ENCODE peak calls at places on chromosomes 12 and 14, in seven cellular contexts. One of them, this sample, is unnamed.

GRCh38 chr12:2082321-2082720 is 29.5 kb downstream of the CACNA1C start:
- DNase-seq in HepG2: no peak
- DNase-seq in H1: no peak
- DNase-seq in GM12878: no peak
- DNase-seq in K562: no peak
- DNase-seq in SK-N-SH: no peak
- DNase-seq in HCT116: no peak
- DNase-seq in this sample: no peak

GRCh38 chr14:104240426-104241157 is 102.2 kb downstream of the KIF26A start:
- DNase-seq in GM12878: no peak
- DNase-seq in HCT116: no peak
- DNase-seq in HepG2: no peak
- DNase-seq in SK-N-SH: peak
- DNase-seq in H1: no peak
- DNase-seq in K562: no peak
- DNase-seq in this sample: no peak

GRCh38 chr12:119181202-119181601 is 2.5 kb downstream of the HSPB8 start:
- DNase-seq in HCT116: no peak
- DNase-seq in SK-N-SH: no peak
- DNase-seq in H1: no peak
- DNase-seq in GM12878: no peak
- DNase-seq in K562: no peak
- DNase-seq in HepG2: no peak
- DNase-seq in this sample: no peak

GRCh38 chr12:52506858-52507715 is 13.1 kb downstream of the KRT5 start:
- DNase-seq in SK-N-SH: peak
- DNase-seq in K562: no peak
- DNase-seq in HepG2: peak
- DNase-seq in H1: no peak
- DNase-seq in HCT116: no peak
- DNase-seq in GM12878: no peak
- DNase-seq in this sample: peak

GRCh38 chr12:19014243-19014642 is 115.3 kb upstream of the PLEKHA5 start:
- DNase-seq in K562: no peak
- DNase-seq in GM12878: no peak
- DNase-seq in H1: no peak
- DNase-seq in HepG2: no peak
- DNase-seq in SK-N-SH: no peak
- DNase-seq in HCT116: no peak
- DNase-seq in this sample: no peak

GRCh38 chr12:49091056-49091835 is 3.4 kb downstream of the DHH start:
- DNase-seq in GM12878: no peak
- DNase-seq in H1: no peak
- DNase-seq in HepG2: no peak
- DNase-seq in HCT116: no peak
- DNase-seq in SK-N-SH: no peak
- DNase-seq in K562: no peak
- DNase-seq in this sample: no peak

GRCh38 chr14:22994762-22995275 is 12.5 kb upstream of the AJUBA start:
- DNase-seq in H1: no peak
- DNase-seq in SK-N-SH: peak
- DNase-seq in K562: peak
- DNase-seq in HCT116: no peak
- DNase-seq in GM12878: no peak
- DNase-seq in HepG2: peak
- DNase-seq in this sample: no peak

GRCh38 chr12:53975019-53975815 is 463 bp upstream of the HOTAIR start:
- DNase-seq in HepG2: no peak
- DNase-seq in K562: no peak
- DNase-seq in GM12878: no peak
- DNase-seq in HCT116: no peak
- DNase-seq in SK-N-SH: no peak
- DNase-seq in H1: no peak
- DNase-seq in this sample: peak

GRCh38 chr12:49635656-49636055 is 12.3 kb downstream of the PRPF40B start:
- DNase-seq in HepG2: no peak
- DNase-seq in K562: no peak
- DNase-seq in GM12878: no peak
- DNase-seq in HCT116: no peak
- DNase-seq in H1: no peak
- DNase-seq in SK-N-SH: no peak
- DNase-seq in this sample: no peak

GRCh38 chr14:23379331-23380196 is 2.7 kb downstream of the CMTM5 start:
- DNase-seq in HepG2: peak
- DNase-seq in GM12878: peak
- DNase-seq in HCT116: peak
- DNase-seq in SK-N-SH: peak
- DNase-seq in K562: peak
- DNase-seq in H1: no peak
- DNase-seq in this sample: peak

GRCh38 chr14:77603654-77604270 is 12.7 kb downstream of the SPTLC2 start:
- DNase-seq in SK-N-SH: peak
- DNase-seq in H1: no peak
- DNase-seq in K562: peak
- DNase-seq in GM12878: no peak
- DNase-seq in HepG2: peak
- DNase-seq in HCT116: no peak
- DNase-seq in this sample: peak

GRCh38 chr14:76951149-76951548 is 77.4 kb downstream of the IRF2BPL start:
- DNase-seq in HCT116: no peak
- DNase-seq in K562: no peak
- DNase-seq in GM12878: no peak
- DNase-seq in HepG2: no peak
- DNase-seq in SK-N-SH: no peak
- DNase-seq in H1: no peak
- DNase-seq in this sample: no peak

GRCh38 chr12:49126852-49127763 is 4.1 kb downstream of the TUBA1B start:
- DNase-seq in K562: no peak
- DNase-seq in HCT116: no peak
- DNase-seq in HepG2: no peak
- DNase-seq in H1: no peak
- DNase-seq in GM12878: no peak
- DNase-seq in SK-N-SH: no peak
- DNase-seq in this sample: no peak

GRCh38 chr12:3458041-3458440 is 33.0 kb upstream of the PRMT8 start:
- DNase-seq in K562: no peak
- DNase-seq in GM12878: no peak
- DNase-seq in SK-N-SH: no peak
- DNase-seq in HCT116: peak
- DNase-seq in HepG2: no peak
- DNase-seq in H1: no peak
- DNase-seq in this sample: no peak

GRCh38 chr12:60494249-60494648 is 898.4 kb downstream of the SLC16A7 start:
- DNase-seq in SK-N-SH: peak
- DNase-seq in GM12878: no peak
- DNase-seq in HepG2: peak
- DNase-seq in H1: no peak
- DNase-seq in HCT116: peak
- DNase-seq in K562: no peak
- DNase-seq in this sample: peak

GRCh38 chr14:88181072-88181471 is 142.0 kb downstream of the KCNK10 start:
- DNase-seq in H1: no peak
- DNase-seq in K562: no peak
- DNase-seq in GM12878: no peak
- DNase-seq in SK-N-SH: no peak
- DNase-seq in HCT116: no peak
- DNase-seq in HepG2: no peak
- DNase-seq in this sample: no peak
- TF ChIP-seq JUND in H1: no peak
- TF ChIP-seq JUND in K562: no peak
- TF ChIP-seq JUND in GM12878: no peak
- TF ChIP-seq JUND in SK-N-SH: no peak
- TF ChIP-seq JUND in HCT116: no peak
- TF ChIP-seq JUND in HepG2: no peak
- TF ChIP-seq JUND in this sample: no peak

GRCh38 chr12:69385038-69385437 is 25.5 kb downstream of the YEATS4 start:
- DNase-seq in K562: no peak
- DNase-seq in GM12878: no peak
- DNase-seq in HepG2: no peak
- DNase-seq in H1: no peak
- DNase-seq in HCT116: no peak
- DNase-seq in SK-N-SH: no peak
- DNase-seq in this sample: no peak

GRCh38 chr12:69386921-69387320 is 27.4 kb downstream of the YEATS4 start:
- DNase-seq in K562: no peak
- DNase-seq in SK-N-SH: no peak
- DNase-seq in HCT116: no peak
- DNase-seq in H1: no peak
- DNase-seq in GM12878: no peak
- DNase-seq in HepG2: no peak
- DNase-seq in this sample: no peak

GRCh38 chr12:69392146-69392928 is 32.8 kb downstream of the YEATS4 start:
- DNase-seq in GM12878: no peak
- DNase-seq in K562: no peak
- DNase-seq in HepG2: no peak
- DNase-seq in SK-N-SH: no peak
- DNase-seq in H1: no peak
- DNase-seq in HCT116: no peak
- DNase-seq in this sample: no peak

GRCh38 chr12:69388371-69388770 is 28.8 kb downstream of the YEATS4 start:
- DNase-seq in H1: no peak
- DNase-seq in HepG2: peak
- DNase-seq in K562: no peak
- DNase-seq in GM12878: no peak
- DNase-seq in SK-N-SH: peak
- DNase-seq in HCT116: peak
- DNase-seq in this sample: peak

DNA sequence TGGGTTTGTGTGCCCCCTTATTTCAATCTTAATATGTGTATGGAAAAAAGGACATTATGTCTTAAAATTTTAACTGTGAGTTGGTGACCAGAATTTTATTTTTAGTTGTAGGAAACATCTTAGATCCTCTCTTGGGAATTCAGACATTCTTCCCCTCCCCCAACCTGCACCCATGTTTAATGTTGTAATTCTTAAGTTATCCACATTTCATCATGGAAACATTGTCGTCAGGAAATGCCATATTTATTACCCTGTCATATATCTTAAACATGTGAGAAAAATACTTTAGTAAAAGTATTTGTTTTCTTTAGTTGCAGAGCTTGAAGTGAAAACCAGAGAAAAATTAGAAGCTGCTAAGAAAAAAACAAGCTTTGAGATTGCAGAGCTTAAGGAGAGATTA is 30.3 kb downstream of the YEATS4 start:
- DNase-seq in H1: no peak
- DNase-seq in GM12878: no peak
- DNase-seq in K562: no peak
- DNase-seq in SK-N-SH: no peak
- DNase-seq in HepG2: no peak
- DNase-seq in HCT116: no peak
- DNase-seq in this sample: no peak
- TF ChIP-seq JUND in H1: no peak
- TF ChIP-seq JUND in GM12878: no peak
- TF ChIP-seq JUND in K562: no peak
- TF ChIP-seq JUND in SK-N-SH: no peak
- TF ChIP-seq JUND in HepG2: no peak
- TF ChIP-seq JUND in HCT116: no peak
- TF ChIP-seq JUND in this sample: no peak

DNA sequence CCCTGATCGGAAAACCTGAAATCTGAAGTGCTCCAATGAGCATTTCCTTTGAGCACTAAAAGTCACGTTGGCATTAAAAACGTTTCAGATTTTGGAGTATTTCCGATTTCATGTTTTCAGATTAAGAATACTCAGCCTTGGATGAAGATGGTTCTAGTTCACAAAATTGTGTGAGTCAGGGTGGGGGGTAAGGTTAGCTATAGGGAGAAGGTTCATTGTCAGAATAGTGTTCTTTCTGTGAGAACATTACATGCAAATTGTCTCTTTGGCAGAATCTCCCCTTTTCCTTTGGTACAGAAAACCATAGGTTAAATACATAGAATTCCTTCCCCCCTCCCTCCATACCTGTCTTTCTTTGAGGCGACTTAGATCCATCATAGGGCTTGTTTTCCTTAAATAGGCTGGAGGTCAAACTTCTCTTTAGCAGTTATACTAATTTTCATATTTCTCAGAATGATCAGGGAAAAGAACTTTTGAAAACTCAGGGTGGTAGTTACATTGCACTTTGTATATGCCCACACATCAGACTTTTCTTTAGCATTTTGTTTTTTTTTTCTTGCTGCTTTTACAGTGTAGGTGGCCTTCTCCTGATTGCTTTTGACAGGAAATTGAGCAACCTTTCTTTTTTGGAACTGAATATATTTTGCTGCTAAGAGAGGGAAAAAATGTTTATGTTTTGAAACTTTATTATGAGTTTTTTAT is 503.5 kb downstream of the PCNX1 start:
- DNase-seq in K562: no peak
- DNase-seq in HCT116: no peak
- DNase-seq in HepG2: no peak
- DNase-seq in H1: no peak
- DNase-seq in GM12878: no peak
- DNase-seq in SK-N-SH: no peak
- DNase-seq in this sample: no peak
- TF ChIP-seq JUND in K562: no peak
- TF ChIP-seq JUND in HCT116: no peak
- TF ChIP-seq JUND in HepG2: no peak
- TF ChIP-seq JUND in H1: no peak
- TF ChIP-seq JUND in GM12878: no peak
- TF ChIP-seq JUND in SK-N-SH: no peak
- TF ChIP-seq JUND in this sample: no peak

GRCh38 chr12:108722992-108723766 is 8.1 kb downstream of the CORO1C start:
- DNase-seq in K562: no peak
- DNase-seq in HepG2: no peak
- DNase-seq in SK-N-SH: no peak
- DNase-seq in H1: no peak
- DNase-seq in GM12878: no peak
- DNase-seq in HCT116: no peak
- DNase-seq in this sample: no peak
- TF ChIP-seq JUND in K562: no peak
- TF ChIP-seq JUND in HepG2: no peak
- TF ChIP-seq JUND in SK-N-SH: peak
- TF ChIP-seq JUND in H1: no peak
- TF ChIP-seq JUND in GM12878: no peak
- TF ChIP-seq JUND in HCT116: no peak
- TF ChIP-seq JUND in this sample: no peak

This sample was measured in T47D.